ENCODE peak calls at places on chromosomes 2 and 18, in nine cellular contexts. I is astrocyte of the spinal cord, H is SK-N-MC, S is choroid plexus epithelial cell, P is SK-N-SH, J is K562, X is A549, W is GM06990, G is neuronal stem cell. L is an unnamed sample.

GRCh38 chr2:121008978-121009377 is 273.3 kb downstream of the GLI2 start:
- DNase-seq in I (no peak), X (peak), W (no peak), S (peak), J (peak), P (no peak), G (no peak), H (no peak), L (no peak)

GRCh38 chr2:240509667-240510512 is 47.9 kb downstream of the ANKMY1 start:
- DNase-seq in J (no peak), H (no peak), W (no peak), G (no peak), P (peak), S (no peak), I (no peak), X (no peak), L (no peak)

GRCh38 chr2:79432731-79433146 is 80.1 kb upstream of the CTNNA2 start:
- DNase-seq in W (no peak), I (no peak), S (no peak), X (no peak), G (peak), J (no peak), P (no peak), H (no peak), L (no peak)

GRCh38 chr18:48815182-48815520 is 135.6 kb downstream of the SMAD7 start:
- DNase-seq in I (no peak), G (no peak), X (no peak), W (no peak), H (no peak), S (no peak), J (no peak), P (no peak), L (no peak)

GRCh38 chr2:224901121-224901676 is 141.1 kb downstream of the DOCK10 start:
- DNase-seq in H (no peak), W (no peak), I (no peak), J (no peak), G (no peak), S (no peak), P (no peak), X (no peak), L (no peak)

GRCh38 chr2:176123483-176123843 is 944 bp downstream of the HOXD9 start:
- DNase-seq in P (no peak), X (no peak), S (no peak), W (no peak), J (no peak), I (no peak), G (no peak), H (no peak), L (no peak)

GRCh38 chr2:104914509-104914908 is 60.6 kb downstream of the POU3F3 start:
- DNase-seq in S (no peak), H (no peak), I (no peak), X (no peak), W (no peak), G (no peak), J (no peak), P (no peak), L (no peak)

GRCh38 chr2:20125164-20125563 is 73.7 kb upstream of the LAPTM4A start:
- DNase-seq in H (no peak), I (no peak), P (no peak), X (no peak), G (no peak), J (no peak), W (no peak), S (no peak), L (no peak)

GRCh38 chr2:237486819-237487448 is at the start of gene MLPH:
- DNase-seq in X (peak), P (peak), S (peak), G (peak), W (no peak), H (no peak), I (peak), J (no peak), L (no peak)

GRCh38 chr2:46297546-46298271 is 502 bp downstream of the EPAS1 start:
- DNase-seq in G (peak), P (peak), S (no peak), W (peak), H (no peak), X (peak), J (peak), I (no peak), L (no peak)

GRCh38 chr2:86636842-86637241 is 13.2 kb upstream of the RNF103 start:
- DNase-seq in W (no peak), G (no peak), H (no peak), P (no peak), J (no peak), I (no peak), X (no peak), S (no peak), L (no peak)

GRCh38 chr2:39865751-39866150 is 86.7 kb upstream of the THUMPD2 start:
- DNase-seq in I (no peak), W (no peak), J (no peak), H (no peak), P (no peak), S (no peak), G (no peak), X (no peak), L (no peak)

DNA sequence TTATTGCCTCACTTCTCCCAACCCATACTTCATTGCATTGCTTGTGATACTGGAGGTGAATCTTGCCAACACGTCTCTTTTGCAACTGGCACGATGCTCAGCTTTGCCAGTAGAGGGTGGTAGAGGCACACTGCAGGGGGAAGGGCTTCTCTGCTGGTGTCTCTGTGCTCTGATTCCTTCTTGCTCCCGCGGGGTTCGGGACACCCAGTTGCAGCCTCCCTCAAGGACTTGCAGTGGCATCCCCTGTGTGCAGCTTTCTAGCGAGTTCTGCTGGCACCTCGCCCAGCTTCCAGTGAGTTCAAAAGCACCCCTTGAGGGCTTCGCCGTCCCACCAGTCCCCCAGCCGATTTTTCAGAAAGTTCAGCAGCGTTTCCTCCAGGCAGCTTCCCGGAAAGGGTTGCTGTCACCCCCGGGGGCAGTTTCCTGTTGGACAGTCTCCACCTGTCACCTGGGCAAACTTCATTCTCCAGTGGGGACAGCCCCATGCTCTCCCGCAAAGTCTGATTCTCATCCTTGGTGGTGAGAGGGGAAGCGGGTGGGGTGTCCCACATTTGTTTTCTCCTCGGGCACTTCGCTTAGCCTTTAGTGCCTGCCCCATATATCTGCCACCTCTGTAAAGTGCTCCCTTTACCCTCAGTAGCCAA is 35.4 kb upstream of the EN1 start:
- DNase-seq in J (peak), H (peak), G (peak), W (no peak), P (peak), I (peak), X (peak), S (peak), L (peak)
- H3K4me3 ChIP-seq in J (no peak), H (peak), G (no peak), W (peak), P (no peak), I (no peak), X (peak), S (no peak), L (no peak)

DNA sequence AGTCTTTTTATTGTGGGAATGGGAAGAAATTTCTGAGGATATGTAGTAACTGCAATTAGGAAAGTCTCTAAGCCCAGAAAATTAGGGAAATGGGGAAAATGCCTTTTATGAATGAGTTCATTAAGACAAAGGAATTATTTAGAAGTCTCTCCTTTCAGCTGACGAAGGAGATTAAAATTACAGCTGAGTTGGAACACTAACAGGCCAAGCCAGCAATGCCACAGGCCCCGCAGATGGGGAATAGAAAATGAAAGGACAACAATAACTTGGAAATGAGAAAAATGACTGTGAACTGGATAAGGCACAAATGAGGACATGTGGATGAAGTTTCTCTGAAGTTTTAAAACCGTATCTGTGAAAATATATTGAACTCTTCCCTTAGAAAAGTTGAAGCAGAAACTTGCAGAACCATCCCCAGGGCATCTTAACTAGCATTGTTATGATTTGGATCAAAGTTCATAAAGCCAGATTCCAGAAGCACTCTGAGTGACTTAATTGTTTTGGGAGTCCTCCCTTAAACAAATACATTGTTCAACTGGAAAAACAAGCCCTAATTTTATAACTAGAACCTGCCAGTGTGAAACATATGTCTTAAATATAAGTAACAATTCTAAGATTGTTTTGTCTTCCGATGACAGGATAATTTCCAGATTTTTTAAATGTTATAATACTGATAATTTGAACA is 51.3 kb downstream of the C2orf76 start:
- DNase-seq in P (no peak), X (no peak), J (no peak), W (no peak), H (no peak), G (no peak), S (peak), I (no peak), L (no peak)
- H3K4me3 ChIP-seq in P (no peak), X (no peak), J (no peak), W (no peak), H (no peak), G (no peak), S (no peak), I (no peak), L (no peak)

GRCh38 chr2:211800001-211800400 is 738.6 kb downstream of the ERBB4 start:
- DNase-seq in X (no peak), G (no peak), H (no peak), P (no peak), S (no peak), J (no peak), I (no peak), W (no peak), L (no peak)
- H3K4me3 ChIP-seq in X (no peak), G (no peak), H (no peak), P (no peak), S (no peak), J (no peak), I (no peak), W (no peak), L (no peak)

GRCh38 chr2:197237720-197238370 is 72.7 kb downstream of the ANKRD44 start:
- DNase-seq in P (no peak), H (no peak), X (no peak), J (no peak), W (no peak), S (no peak), G (no peak), I (no peak), L (no peak)
- H3K4me3 ChIP-seq in P (no peak), H (no peak), X (no peak), J (no peak), W (no peak), S (no peak), G (no peak), I (no peak), L (no peak)

GRCh38 chr2:85601771-85602475 is 575 bp downstream of the TMEM150A start:
- DNase-seq in G (no peak), S (peak), I (peak), P (peak), W (no peak), J (peak), X (peak), H (no peak), L (no peak)
- H3K4me3 ChIP-seq in G (peak), S (peak), I (peak), P (peak), W (peak), J (peak), X (peak), H (peak), L (peak)

DNA sequence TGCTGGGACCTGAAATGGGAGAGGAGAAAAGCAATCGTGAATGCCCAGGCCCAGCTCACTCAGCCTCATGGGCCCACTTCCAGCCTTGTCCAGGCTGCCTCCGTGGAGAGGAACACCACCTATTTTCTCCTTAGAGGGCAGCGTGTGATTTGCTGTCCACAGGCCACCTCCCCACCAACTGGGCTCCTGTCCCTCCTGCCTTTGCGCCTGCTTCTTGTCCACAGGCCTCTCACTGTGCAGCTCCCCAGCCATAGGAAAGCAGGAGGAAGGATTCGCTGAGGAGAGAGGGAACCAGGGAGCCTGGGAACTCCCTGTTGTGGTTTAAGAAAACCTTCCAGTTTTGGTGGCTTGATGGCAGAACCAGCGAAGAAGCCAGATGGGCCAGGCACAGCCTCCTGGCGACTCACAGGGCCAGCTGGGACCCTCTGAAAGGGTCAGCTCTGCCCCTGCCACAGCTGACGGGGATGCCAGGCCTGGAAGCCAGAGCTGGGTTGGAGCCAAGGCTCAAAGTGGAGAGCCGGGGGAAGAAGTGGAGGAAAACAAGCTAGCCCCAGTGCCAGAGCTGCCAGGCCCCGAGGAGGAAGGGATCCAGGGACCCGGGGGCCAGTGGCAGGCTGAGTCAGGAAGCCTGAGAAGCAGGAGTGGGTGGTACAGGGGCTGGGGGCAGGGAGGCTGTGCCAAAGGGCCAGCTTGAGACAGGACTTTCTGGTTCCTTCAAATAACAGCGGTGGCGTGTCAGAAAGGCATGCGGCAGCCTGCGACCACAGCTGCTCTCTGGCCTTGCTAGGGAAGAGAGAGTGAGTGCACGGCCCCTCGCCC is 9.9 kb downstream of the TMBIM1 start:
- DNase-seq in W (no peak), P (peak), H (no peak), J (no peak), S (no peak), I (peak), G (no peak), X (no peak), L (no peak)
- H3K4me3 ChIP-seq in W (no peak), P (no peak), H (no peak), J (no peak), S (no peak), I (no peak), G (no peak), X (no peak), L (no peak)

GRCh38 chr2:64035067-64035942 is 16.1 kb upstream of the VPS54 start:
- DNase-seq in J (no peak), I (peak), P (no peak), S (peak), X (no peak), H (no peak), G (no peak), W (peak), L (no peak)
- H3K4me3 ChIP-seq in J (no peak), I (no peak), P (no peak), S (no peak), X (no peak), H (no peak), G (no peak), W (no peak), L (no peak)

DNA sequence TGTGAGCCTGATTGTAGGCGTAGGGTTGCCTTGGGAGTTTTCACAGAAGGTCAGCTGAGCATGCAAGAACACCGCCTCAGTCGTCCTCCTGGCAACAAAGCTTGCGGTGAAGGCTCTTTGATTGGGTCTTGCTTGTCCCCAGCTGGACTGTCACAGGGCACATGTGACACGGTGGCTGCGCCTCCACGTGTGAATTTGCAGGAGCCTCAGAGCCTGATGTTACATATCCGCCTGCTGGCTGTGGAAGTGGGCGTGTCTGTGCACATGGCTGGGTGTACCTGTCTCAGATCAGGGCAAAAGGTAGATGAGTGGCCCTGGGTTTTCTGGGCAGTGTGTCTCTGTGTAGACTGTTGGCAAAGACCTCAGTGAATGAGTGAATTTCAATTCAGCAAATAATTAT is 228.8 kb downstream of the HAUS1 start:
- DNase-seq in S (no peak), I (no peak), J (no peak), W (no peak), P (peak), H (no peak), G (no peak), X (no peak), L (no peak)
- H3K4me3 ChIP-seq in S (peak), I (no peak), J (no peak), W (no peak), P (peak), H (peak), G (peak), X (no peak), L (peak)

GRCh38 chr2:30655211-30655610 is 152.0 kb downstream of the CAPN13 start:
- DNase-seq in J (no peak), H (no peak), G (no peak), W (no peak), S (peak), P (no peak), I (no peak), X (no peak), L (no peak)

GRCh38 chr2:30653847-30654246 is 153.4 kb downstream of the CAPN13 start:
- DNase-seq in G (no peak), W (no peak), J (no peak), S (peak), P (no peak), I (peak), X (no peak), H (no peak), L (peak)

GRCh38 chr2:30654404-30654803 is 152.8 kb downstream of the CAPN13 start:
- DNase-seq in G (no peak), P (no peak), I (no peak), W (no peak), J (no peak), S (no peak), X (no peak), H (no peak), L (no peak)

GRCh38 chr2:30649828-30650227 is 157.4 kb downstream of the CAPN13 start:
- DNase-seq in I (no peak), G (no peak), X (no peak), W (no peak), P (no peak), S (no peak), J (no peak), H (no peak), L (no peak)

GRCh38 chr2:30652271-30652910 is 154.9 kb downstream of the CAPN13 start:
- DNase-seq in W (no peak), S (peak), I (no peak), J (no peak), H (no peak), G (no peak), X (no peak), P (no peak), L (no peak)
- H3K4me3 ChIP-seq in W (no peak), S (no peak), I (no peak), J (no peak), H (no peak), G (no peak), X (no peak), P (no peak), L (no peak)

GRCh38 chr2:26410764-26411243 is 9.1 kb downstream of the DRC1 start:
- DNase-seq in J (peak), I (no peak), S (no peak), G (no peak), W (no peak), H (no peak), P (no peak), X (no peak), L (no peak)

GRCh38 chr2:26409785-26410184 is 8.1 kb downstream of the DRC1 start:
- DNase-seq in I (no peak), G (no peak), P (no peak), J (no peak), H (no peak), X (no peak), S (no peak), W (no peak), L (no peak)

GRCh38 chr2:26411419-26411818 is 9.7 kb downstream of the DRC1 start:
- DNase-seq in W (no peak), I (no peak), J (no peak), X (no peak), H (no peak), G (no peak), P (no peak), S (no peak), L (no peak)

GRCh38 chr2:26414291-26414690 is 12.6 kb downstream of the DRC1 start:
- DNase-seq in S (peak), J (no peak), P (no peak), X (peak), I (no peak), H (no peak), G (no peak), W (no peak), L (no peak)

GRCh38 chr2:26412091-26412673 is 10.5 kb downstream of the DRC1 start:
- DNase-seq in J (peak), H (no peak), P (no peak), I (no peak), X (peak), S (peak), G (no peak), W (peak), L (no peak)
- H3K4me3 ChIP-seq in J (peak), H (no peak), P (no peak), I (no peak), X (peak), S (peak), G (no peak), W (peak), L (no peak)

L was measured in astrocyte of the cerebellum.